ENCODE peak calls at places on chromosomes 3 and 15, in four cellular contexts. R is anterior cingulate cortex; T is effector CD4-positive, alpha-beta T cell; H is posterior cingulate gyrus. Z is an unnamed sample.

GRCh38 chr15:55649058-55649423 is 60.9 kb upstream of the PYGO1 start:
- DNase-seq in T (no peak), R (no peak), H (no peak), Z (no peak)

GRCh38 chr15:76799760-76800159 is 105.4 kb downstream of the SCAPER start:
- DNase-seq in R (no peak), T (no peak), H (no peak), Z (no peak)

GRCh38 chr15:62359416-62359815 is 194.3 kb upstream of the C2CD4B start:
- DNase-seq in R (no peak), H (no peak), T (no peak), Z (no peak)

GRCh38 chr3:58066842-58067241 is 58.6 kb downstream of the FLNB start:
- DNase-seq in H (no peak), T (no peak), R (no peak), Z (no peak)

GRCh38 chr15:51051776-51052175 is 42.9 kb downstream of the TNFAIP8L3 start:
- DNase-seq in H (no peak), T (no peak), R (no peak), Z (no peak)

GRCh38 chr15:73052679-73053397 is 575 bp downstream of the NEO1 start:
- DNase-seq in R (peak), H (peak), T (peak), Z (no peak)

GRCh38 chr3:123586966-123587365 is 2.1 kb upstream of the HACD2 start:
- DNase-seq in R (no peak), H (no peak), T (no peak), Z (no peak)

GRCh38 chr3:73148653-73149052 is 87.2 kb downstream of the EBLN2 start:
- DNase-seq in H (no peak), T (no peak), R (no peak), Z (no peak)

GRCh38 chr3:52220380-52221026 is 4.9 kb downstream of the TLR9 start:
- DNase-seq in T (peak), H (peak), R (peak), Z (peak)

GRCh38 chr15:56040081-56041035 is 46.9 kb upstream of the NEDD4 start:
- DNase-seq in H (no peak), R (no peak), T (no peak), Z (no peak)

GRCh38 chr3:154898398-154898797 is 181.7 kb upstream of the MME start:
- DNase-seq in R (no peak), T (no peak), H (no peak), Z (no peak)

GRCh38 chr3:97991278-97991652 is 19.0 kb upstream of the RIOX2 start:
- DNase-seq in T (no peak), R (no peak), H (no peak), Z (peak)

GRCh38 chr3:99499235-99499798 is 139.1 kb upstream of the COL8A1 start:
- DNase-seq in R (no peak), T (no peak), H (peak), Z (no peak)

GRCh38 chr3:196666001-196666867 is 26.7 kb downstream of the NRROS start:
- DNase-seq in T (no peak), R (no peak), H (peak), Z (no peak)

GRCh38 chr3:30577788-30578187 is 28.6 kb upstream of the TGFBR2 start:
- DNase-seq in T (no peak), R (no peak), H (no peak), Z (no peak)

GRCh38 chr3:56257826-56258225 is 210.4 kb downstream of the ERC2 start:
- DNase-seq in H (no peak), T (no peak), R (no peak), Z (no peak)

GRCh38 chr3:154956815-154957214 is 123.3 kb upstream of the MME start:
- DNase-seq in H (no peak), R (no peak), T (no peak), Z (no peak)

GRCh38 chr3:187741403-187742350 is 3.6 kb downstream of the BCL6 start:
- DNase-seq in R (no peak), T (peak), H (peak), Z (peak)

Z was measured in T-cell.